ENCODE peak calls at places on chromosomes 7 and 10, in four cellular contexts. L is HepG2, W is K562, O is GM12878. V is an unnamed sample.

GRCh38 chr7:73487486-73487885 is 34.6 kb downstream of the BAZ1B start:
- DNase-seq in L (no peak), O (no peak), W (no peak), V (no peak)

GRCh38 chr10:125370578-125370977 is 210.2 kb upstream of the CTBP2 start:
- DNase-seq in L (no peak), O (no peak), W (peak), V (no peak)

GRCh38 chr10:130636303-130636702 is 500.1 kb downstream of the GLRX3 start:
- DNase-seq in W (no peak), L (no peak), O (no peak), V (no peak)

GRCh38 chr10:68720793-68721672 is at the start of gene CCAR1:
- DNase-seq in W (peak), O (peak), L (peak), V (peak)

GRCh38 chr10:75552171-75552570 is 120.7 kb downstream of the LRMDA start:
- DNase-seq in O (no peak), W (no peak), L (no peak), V (no peak)

GRCh38 chr10:44310762-44311562 is 73.9 kb downstream of the CXCL12 start:
- DNase-seq in W (peak), L (no peak), O (no peak), V (peak)

GRCh38 chr7:2824026-2824677 is 20.0 kb downstream of the GNA12 start:
- DNase-seq in O (no peak), L (no peak), W (no peak), V (no peak)

GRCh38 chr7:41491313-41491712 is 211.6 kb downstream of the INHBA start:
- DNase-seq in W (no peak), L (no peak), O (no peak), V (no peak)

GRCh38 chr7:33774762-33775523 is 130.4 kb upstream of the BMPER start:
- DNase-seq in O (no peak), W (no peak), L (no peak), V (peak)

GRCh38 chr7:22442187-22442886 is 57.7 kb downstream of the STEAP1B start:
- DNase-seq in O (no peak), L (peak), W (no peak), V (no peak)

GRCh38 chr10:5559642-5560141 is 34.9 kb downstream of the CALML3 start:
- DNase-seq in L (no peak), O (no peak), W (no peak), V (no peak)

GRCh38 chr10:35208536-35208935 is 81.9 kb downstream of the CREM start:
- DNase-seq in W (no peak), L (no peak), O (no peak), V (no peak)

GRCh38 chr7:142760071-142760642 is 10.6 kb upstream of the PRSS2 start:
- DNase-seq in W (no peak), L (no peak), O (no peak), V (no peak)

GRCh38 chr7:128732521-128733277 is 6.5 kb upstream of the CALU start:
- DNase-seq in O (no peak), W (no peak), L (no peak), V (no peak)

GRCh38 chr10:62763155-62763554 is 41.4 kb upstream of the ADO start:
- DNase-seq in L (no peak), O (no peak), W (no peak), V (no peak)

GRCh38 chr7:7495171-7495570 is 40.5 kb downstream of the COL28A1 start:
- DNase-seq in L (no peak), W (no peak), O (no peak), V (no peak)

GRCh38 chr7:3722396-3722846 is 421.4 kb downstream of the SDK1 start:
- DNase-seq in O (no peak), W (peak), L (peak), V (peak)

GRCh38 chr10:12241810-12242529 is 46.0 kb downstream of the CDC123 start:
- DNase-seq in O (peak), L (no peak), W (no peak), V (no peak)

GRCh38 chr7:155844526-155844925 is 32.3 kb upstream of the SHH start:
- DNase-seq in L (no peak), W (no peak), O (no peak), V (no peak)

GRCh38 chr7:2670171-2670570 is 17.8 kb upstream of the AMZ1 start:
- DNase-seq in O (no peak), L (no peak), W (no peak), V (no peak)

GRCh38 chr10:3324572-3324971 is 152.0 kb upstream of the PITRM1 start:
- DNase-seq in W (no peak), O (no peak), L (no peak), V (no peak)

GRCh38 chr10:54607983-54608382 is 193.0 kb downstream of the PCDH15 start:
- DNase-seq in L (no peak), O (no peak), W (no peak), V (no peak)

GRCh38 chr7:135200824-135201331 is 10.4 kb downstream of the WDR91 start:
- DNase-seq in L (no peak), W (no peak), O (no peak), V (no peak)
- TF ChIP-seq FOXM1 in L (no peak), W (no peak), O (no peak), V (no peak)

GRCh38 chr10:80596391-80597257 is 58.9 kb downstream of the SH2D4B start:
- DNase-seq in W (peak), L (peak), O (no peak), V (peak)
- TF ChIP-seq FOXK2 in W (no peak), L (no peak), O (no peak), V (no peak)

GRCh38 chr7:98622926-98623325 is 5.8 kb downstream of the NPTX2 start:
- DNase-seq in W (no peak), L (no peak), O (no peak), V (no peak)
- TF ChIP-seq FOXM1 in W (no peak), L (no peak), O (no peak), V (no peak)

DNA sequence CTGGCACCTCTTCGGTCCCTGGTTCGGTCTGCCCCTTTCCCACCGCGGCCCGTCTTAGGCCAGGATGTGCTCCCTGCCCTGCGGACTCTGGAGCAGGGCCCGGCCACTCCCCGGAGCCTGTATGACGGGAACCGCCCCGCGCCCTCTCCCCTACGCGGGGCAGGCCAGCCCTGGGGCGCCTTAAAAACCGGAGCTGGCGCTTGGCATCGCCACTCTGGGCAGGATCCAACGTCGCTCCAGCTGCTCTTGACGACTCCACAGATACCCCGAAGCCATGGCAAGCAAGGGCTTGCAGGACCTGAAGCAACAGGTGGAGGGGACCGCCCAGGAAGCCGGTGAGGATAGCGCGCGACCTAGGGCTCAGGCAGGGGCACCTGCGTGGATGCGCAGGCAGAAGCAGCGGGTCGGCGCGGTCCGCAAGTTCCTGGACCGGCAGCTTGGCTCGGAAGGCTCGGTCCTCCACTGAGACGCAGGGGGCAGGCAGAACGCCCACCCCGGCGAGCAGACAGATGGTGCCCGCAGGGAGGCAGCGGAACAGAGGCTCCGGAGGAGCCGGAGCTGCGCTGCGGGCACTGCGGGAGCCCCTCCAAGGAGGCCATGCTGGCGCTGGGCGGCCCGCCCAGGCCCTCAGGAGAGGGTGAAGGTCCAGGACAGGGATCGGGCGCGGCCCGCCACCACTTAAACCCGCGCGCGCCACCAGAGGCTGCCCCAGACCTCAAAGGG is at the start of gene ADIRF:
- DNase-seq in W (no peak), O (no peak), L (no peak), V (no peak)
- TF ChIP-seq FOXK2 in W (no peak), O (no peak), L (no peak), V (no peak)

GRCh38 chr7:118349604-118350003 is 125.1 kb downstream of the ANKRD7 start:
- DNase-seq in W (no peak), O (no peak), L (no peak), V (no peak)

GRCh38 chr7:118350260-118350659 is 125.8 kb downstream of the ANKRD7 start:
- DNase-seq in W (no peak), O (no peak), L (no peak), V (no peak)

GRCh38 chr7:118352854-118353453 is 128.4 kb downstream of the ANKRD7 start:
- DNase-seq in L (peak), W (no peak), O (no peak), V (no peak)
- TF ChIP-seq FOXM1 in L (no peak), W (no peak), O (no peak), V (no peak)

GRCh38 chr7:42858570-42858969 is 53.3 kb downstream of the C7orf25 start:
- DNase-seq in O (no peak), L (no peak), W (no peak), V (no peak)

GRCh38 chr7:42854521-42855118 is 57.2 kb downstream of the C7orf25 start:
- DNase-seq in O (no peak), W (no peak), L (no peak), V (peak)

GRCh38 chr7:42856605-42856987 is 55.3 kb downstream of the C7orf25 start:
- DNase-seq in L (no peak), O (no peak), W (no peak), V (peak)
- TF ChIP-seq FOXK2 in L (no peak), O (no peak), W (no peak), V (no peak)

V was measured in HEK293T.